ENCODE peak calls at places on chromosome 1, in five cellular contexts. A is GM23248; W is naive thymus-derived CD8-positive, alpha-beta T cell; V is colonic mucosa; J is hepatocyte. F is an unnamed sample.

GRCh38 chr1:147669475-147670318 is 627 bp downstream of the ACP6 start:
- DNase-seq in A (peak), W (peak), V (peak), J (peak), F (peak)

GRCh38 chr1:21779613-21780521 is 3.1 kb downstream of the USP48 start:
- DNase-seq in A (no peak), W (no peak), V (no peak), J (no peak), F (no peak)

GRCh38 chr1:204408074-204408507 is 3.5 kb downstream of the PPP1R15B start:
- DNase-seq in A (peak), W (peak), V (peak), J (peak), F (no peak)

GRCh38 chr1:21622466-21623315 is 46.5 kb downstream of the RAP1GAP start:
- DNase-seq in A (peak), W (peak), V (peak), J (peak), F (no peak)

GRCh38 chr1:153356392-153357075 is 1.1 kb upstream of the S100A9 start:
- DNase-seq in A (no peak), W (no peak), V (peak), J (no peak), F (no peak)

GRCh38 chr1:118963456-118964430 is 24.4 kb downstream of the TBX15 start:
- DNase-seq in A (peak), W (no peak), V (no peak), J (peak), F (peak)

GRCh38 chr1:232911027-232911599 is 39.3 kb upstream of the NTPCR start:
- DNase-seq in A (no peak), W (no peak), V (no peak), J (no peak), F (no peak)

GRCh38 chr1:97623220-97623619 is 297.6 kb downstream of the DPYD start:
- DNase-seq in A (no peak), W (no peak), V (no peak), J (no peak), F (no peak)

GRCh38 chr1:200410566-200410878 is 686 bp upstream of the ZNF281 start:
- DNase-seq in A (peak), W (peak), V (peak), J (peak), F (no peak)

GRCh38 chr1:162070825-162071224 is 1.3 kb downstream of the NOS1AP start:
- DNase-seq in A (no peak), W (no peak), V (peak), J (peak), F (no peak)

F was measured in A549.